ENCODE peak calls at places on chromosomes 2 and 18, in eight cellular contexts. U is stimulated activated CD8-positive, alpha-beta memory T cell treated with anti-CD3 and anti-CD28 coated beads, Interleukin-7, amount 100 ng/mL, for 48 hours; Z is GM20000; L is brain microvascular endothelial cell; D is GM23248; R is adrenal gland; W is AG04449; G is NCI-H1930. T is an unnamed sample.
A peak's percentile ranks its signal among the peaks of the same experiment; 100 is the strongest.

GRCh38 chr2:197255550-197255949 is 55.0 kb downstream of the ANKRD44 start:
- DNase-seq in U (peak; percentile 67), Z (peak; percentile 87), L (peak; percentile 45), D (peak; percentile 78), R (peak; percentile 57), W (no peak), G (no peak), T (no peak)

GRCh38 chr2:62794791-62795190 is 89.3 kb downstream of the EHBP1 start:
- DNase-seq in U (no peak), Z (no peak), L (no peak), D (peak; percentile 67), R (no peak), W (no peak), G (no peak), T (no peak)

GRCh38 chr2:7881456-7881855 is 800.4 kb upstream of the ID2 start:
- DNase-seq in U (no peak), Z (no peak), L (no peak), D (no peak), R (no peak), W (no peak), G (no peak), T (no peak)

GRCh38 chr2:69902213-69902922 is 8.6 kb downstream of the SNRNP27 start:
- DNase-seq in U (no peak), Z (no peak), L (no peak), D (no peak), R (no peak), W (no peak), G (no peak), T (no peak)

GRCh38 chr2:55153564-55154315 is 78.4 kb downstream of the CLHC1 start:
- DNase-seq in U (no peak), Z (no peak), L (no peak), D (no peak), R (no peak), W (no peak), G (no peak), T (no peak)

GRCh38 chr18:11994708-11995444 is 13.6 kb downstream of the IMPA2 start:
- DNase-seq in U (no peak), Z (no peak), L (no peak), D (peak; percentile 73), R (no peak), W (no peak), G (no peak), T (no peak)

GRCh38 chr2:216406861-216407260 is 5.4 kb upstream of the SMARCAL1 start:
- DNase-seq in U (no peak), Z (no peak), L (no peak), D (no peak), R (no peak), W (no peak), G (no peak), T (no peak)

GRCh38 chr2:215567504-215567903 is 131.6 kb upstream of the FN1 start:
- DNase-seq in U (no peak), Z (peak; percentile 7), L (no peak), D (no peak), R (no peak), W (no peak), G (no peak), T (no peak)

GRCh38 chr18:68394705-68395104 is 320.2 kb downstream of the TMX3 start:
- DNase-seq in U (no peak), Z (no peak), L (no peak), D (peak; percentile 20), R (no peak), W (no peak), G (no peak), T (no peak)

GRCh38 chr2:100755441-100755840 is 64.5 kb upstream of the NPAS2 start:
- DNase-seq in U (no peak), Z (no peak), L (no peak), D (peak; percentile 54), R (no peak), W (no peak), G (no peak), T (no peak)

GRCh38 chr2:222959358-222959757 is 92.6 kb upstream of the KCNE4 start:
- DNase-seq in U (no peak), Z (no peak), L (peak; percentile 90), D (peak; percentile 97), R (no peak), W (peak; percentile 66), G (no peak), T (peak; percentile 41)

GRCh38 chr2:169091761-169092523 is 22.6 kb downstream of the DHRS9 start:
- DNase-seq in U (no peak), Z (no peak), L (peak; percentile 49), D (peak; percentile 64), R (no peak), W (no peak), G (no peak), T (no peak)

GRCh38 chr18:78904179-78904531 is 75.5 kb upstream of the SALL3 start:
- DNase-seq in U (no peak), Z (no peak), L (no peak), D (no peak), R (no peak), W (no peak), G (no peak), T (no peak)

GRCh38 chr2:47112665-47113435 is 42.3 kb downstream of the STPG4 start:
- DNase-seq in U (no peak), Z (no peak), L (no peak), D (no peak), R (no peak), W (no peak), G (no peak), T (no peak)

T was measured in AG09319.